ENCODE peak calls at places on chromosomes 7 and 10, in eight cellular contexts. P is neuronal stem cell, B is dorsolateral prefrontal cortex, M is aorta, S is Panc1, D is tibial nerve, Q is NT2/D1, C is mesendoderm. W is an unnamed sample. For H3K27me3, the result is how much of the 10 kb centered on the place peaks cover.

GRCh38 chr10:6411424-6411823 is 168.7 kb downstream of the PRKCQ start:
- DNase-seq in P (no peak), D (no peak), B (no peak), C (no peak), M (no peak), Q (no peak), S (no peak), W (no peak)

GRCh38 chr10:70982443-70982842 is 94.1 kb upstream of the PCBD1 start:
- DNase-seq in P (no peak), D (no peak), M (no peak), C (no peak), B (no peak), S (no peak), Q (no peak), W (no peak)

GRCh38 chr7:12570529-12571461 is at the start of gene SCIN:
- DNase-seq in M (peak), C (peak), S (no peak), D (peak), B (no peak), P (no peak), Q (peak), W (peak)

GRCh38 chr10:35127289-35127891 is 744 bp downstream of the CREM start:
- DNase-seq in B (no peak), P (peak), C (peak), D (peak), Q (peak), M (peak), S (no peak), W (peak)

GRCh38 chr7:55022618-55022985 is 3.8 kb downstream of the EGFR start:
- DNase-seq in S (no peak), P (no peak), D (no peak), C (no peak), M (no peak), Q (no peak), B (no peak), W (no peak)

GRCh38 chr7:81231203-81231922 is 312.5 kb upstream of the SEMA3C start:
- DNase-seq in S (no peak), B (no peak), D (no peak), P (no peak), C (no peak), Q (no peak), M (no peak), W (no peak)

GRCh38 chr7:30594055-30594539 is 581 bp upstream of the GARS1 start:
- DNase-seq in C (peak), M (peak), Q (peak), P (no peak), B (no peak), S (no peak), D (no peak), W (peak)

GRCh38 chr7:96410440-96410839 is 88.5 kb upstream of the SLC25A13 start:
- DNase-seq in D (no peak), P (no peak), Q (no peak), S (no peak), M (no peak), B (no peak), C (no peak), W (no peak)

GRCh38 chr7:70693690-70694356 is 438.1 kb upstream of the GALNT17 start:
- DNase-seq in D (peak), M (peak), P (peak), B (peak), Q (no peak), C (peak), S (no peak), W (peak)

GRCh38 chr7:143130541-143130940 is 1.3 kb upstream of the PIP start:
- DNase-seq in D (no peak), S (no peak), M (no peak), B (no peak), P (no peak), C (no peak), Q (no peak), W (no peak)

GRCh38 chr7:213324-213993 is 21.1 kb downstream of the FAM20C start:
- DNase-seq in P (no peak), Q (no peak), B (no peak), D (no peak), S (no peak), C (no peak), M (no peak), W (no peak)

GRCh38 chr7:13042605-13043236 is 355.3 kb downstream of the ARL4A start:
- DNase-seq in C (no peak), D (no peak), Q (no peak), P (no peak), S (peak), B (no peak), M (no peak), W (no peak)

GRCh38 chr7:39394105-39394504 is 172.1 kb upstream of the YAE1 start:
- DNase-seq in M (no peak), D (no peak), P (no peak), B (no peak), S (no peak), C (no peak), Q (no peak), W (no peak)

GRCh38 chr10:91880310-91880709 is 29.0 kb downstream of the FGFBP3 start:
- DNase-seq in Q (no peak), M (peak), C (peak), P (peak), D (no peak), S (no peak), B (no peak), W (no peak)

GRCh38 chr10:15084502-15084922 is 4.1 kb downstream of the ACBD7 start:
- DNase-seq in C (peak), D (no peak), B (no peak), M (peak), S (no peak), Q (no peak), P (peak), W (peak)

GRCh38 chr7:41121228-41121627 is 581.7 kb downstream of the INHBA start:
- DNase-seq in C (no peak), Q (no peak), D (no peak), P (no peak), M (no peak), B (no peak), S (no peak), W (no peak)

GRCh38 chr10:98038333-98038732 is 7.9 kb upstream of the CRTAC1 start:
- DNase-seq in P (no peak), C (peak), D (no peak), S (no peak), B (no peak), M (no peak), Q (no peak), W (no peak)

GRCh38 chr7:131945313-131945831 is 388.9 kb upstream of the PODXL start:
- DNase-seq in M (peak), P (peak), B (peak), D (no peak), C (peak), Q (peak), S (no peak), W (peak)

GRCh38 chr7:1151156-1151555 is 8.8 kb downstream of the ZFAND2A start:
- DNase-seq in Q (no peak), P (no peak), M (peak), B (no peak), S (no peak), C (no peak), D (no peak), W (no peak)

GRCh38 chr7:85471740-85472139 is 284.9 kb upstream of the SEMA3D start:
- DNase-seq in D (no peak), C (no peak), M (no peak), S (no peak), P (no peak), Q (no peak), B (no peak), W (no peak)

GRCh38 chr7:151009340-151010001 is 14.8 kb downstream of the ATG9B start:
- DNase-seq in M (peak), D (no peak), P (no peak), B (no peak), C (no peak), S (no peak), Q (no peak), W (no peak)

GRCh38 chr10:114684822-114685209 is 26.7 kb upstream of the ABLIM1 start:
- DNase-seq in M (no peak), D (no peak), S (no peak), P (no peak), Q (no peak), B (no peak), C (peak), W (no peak)

GRCh38 chr7:32785365-32785764 is 106.2 kb downstream of the KBTBD2 start:
- DNase-seq in B (no peak), M (no peak), D (no peak), S (no peak), C (no peak), Q (no peak), P (no peak), W (no peak)

GRCh38 chr7:70400829-70401380 is 731.0 kb upstream of the GALNT17 start:
- DNase-seq in D (no peak), Q (no peak), S (no peak), M (no peak), C (no peak), P (no peak), B (no peak), W (no peak)

GRCh38 chr10:44991571-44991970 is 9.2 kb upstream of the ZNF22 start:
- DNase-seq in C (no peak), P (no peak), B (no peak), Q (no peak), M (peak), D (no peak), S (no peak), W (no peak)

GRCh38 chr10:60646966-60647796 is 131.1 kb upstream of the CDK1 start:
- DNase-seq in M (no peak), B (no peak), C (peak), Q (peak), P (peak), D (no peak), S (peak), W (no peak)

GRCh38 chr7:2445898-2446555 is 30.2 kb downstream of the GRIFIN start:
- DNase-seq in Q (no peak), D (no peak), M (no peak), S (no peak), B (no peak), P (no peak), C (no peak), W (no peak)

GRCh38 chr10:28734940-28735759 is 57.8 kb downstream of the BAMBI start:
- DNase-seq in P (no peak), M (peak), B (no peak), D (no peak), C (peak), S (no peak), Q (peak), W (peak)

GRCh38 chr10:28733245-28733644 is 55.9 kb downstream of the BAMBI start:
- DNase-seq in Q (no peak), C (no peak), B (no peak), P (no peak), S (no peak), M (no peak), D (no peak), W (no peak)

GRCh38 chr10:28730031-28730778 is 52.9 kb downstream of the BAMBI start:
- DNase-seq in S (no peak), P (no peak), Q (no peak), D (no peak), C (no peak), M (no peak), B (no peak), W (no peak)

GRCh38 chr10:28732091-28732490 is 54.8 kb downstream of the BAMBI start:
- DNase-seq in M (no peak), B (no peak), S (no peak), D (no peak), P (no peak), Q (no peak), C (no peak), W (no peak)

DNA sequence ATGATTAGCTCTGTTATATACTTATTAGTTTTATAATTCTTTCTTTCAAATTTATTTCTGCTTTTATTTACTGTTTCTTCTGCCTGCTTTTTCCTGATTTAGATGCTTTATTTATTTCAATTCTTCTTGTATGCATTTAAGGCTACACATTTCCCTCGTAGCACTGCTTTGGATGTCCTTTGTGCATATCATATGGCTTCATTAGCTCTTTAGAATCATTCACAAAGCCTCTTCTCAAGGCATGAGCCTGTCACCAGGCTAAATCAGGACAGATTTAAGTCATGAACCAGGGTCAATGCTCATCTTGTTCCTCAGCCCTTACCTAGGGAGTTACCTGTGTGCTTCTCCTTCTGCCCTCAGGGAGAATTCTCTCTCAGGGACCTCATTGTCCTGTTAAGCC is 56.3 kb downstream of the BAMBI start:
- DNase-seq in S (no peak), B (no peak), M (no peak), P (no peak), Q (no peak), D (no peak), C (peak), W (no peak)
- H3K27me3 ChIP-seq in S (under half), B (under half), M (under half), P (under half), Q (under half), D (under half), C (under half), W (under half)

DNA sequence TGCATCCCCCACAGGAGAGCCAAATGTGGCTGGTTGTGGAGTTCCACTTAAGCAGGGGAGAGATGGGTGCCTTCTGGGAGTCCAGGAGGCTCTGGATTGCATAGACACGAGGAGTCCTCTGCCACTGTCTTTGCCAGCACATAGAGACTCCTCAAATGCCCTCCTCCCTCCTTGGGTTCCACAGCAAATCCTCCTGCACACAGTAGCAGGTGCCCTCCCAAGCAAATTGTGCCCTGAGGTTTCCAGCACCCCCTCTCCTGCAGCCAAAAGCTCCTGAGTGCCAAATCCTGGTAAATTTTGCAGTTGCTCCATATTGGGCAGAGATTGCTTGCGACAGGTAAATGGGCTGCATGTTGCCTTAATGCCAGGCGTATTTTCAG is 5.8 kb downstream of the EVX1 start:
- DNase-seq in B (no peak), C (no peak), M (no peak), S (no peak), P (no peak), D (no peak), Q (no peak), W (no peak)
- H3K27me3 ChIP-seq in B (half or more), C (under half), M (under half), S (under half), P (half or more), D (half or more), Q (half or more), W (half or more)

GRCh38 chr7:37016073-37016878 is 292.0 kb upstream of the AOAH start:
- DNase-seq in P (no peak), B (no peak), D (no peak), M (no peak), S (no peak), Q (no peak), C (no peak), W (peak)
- H3K27me3 ChIP-seq in P (under half), B (under half), D (under half), M (under half), S (under half), Q (under half), C (under half), W (under half)

DNA sequence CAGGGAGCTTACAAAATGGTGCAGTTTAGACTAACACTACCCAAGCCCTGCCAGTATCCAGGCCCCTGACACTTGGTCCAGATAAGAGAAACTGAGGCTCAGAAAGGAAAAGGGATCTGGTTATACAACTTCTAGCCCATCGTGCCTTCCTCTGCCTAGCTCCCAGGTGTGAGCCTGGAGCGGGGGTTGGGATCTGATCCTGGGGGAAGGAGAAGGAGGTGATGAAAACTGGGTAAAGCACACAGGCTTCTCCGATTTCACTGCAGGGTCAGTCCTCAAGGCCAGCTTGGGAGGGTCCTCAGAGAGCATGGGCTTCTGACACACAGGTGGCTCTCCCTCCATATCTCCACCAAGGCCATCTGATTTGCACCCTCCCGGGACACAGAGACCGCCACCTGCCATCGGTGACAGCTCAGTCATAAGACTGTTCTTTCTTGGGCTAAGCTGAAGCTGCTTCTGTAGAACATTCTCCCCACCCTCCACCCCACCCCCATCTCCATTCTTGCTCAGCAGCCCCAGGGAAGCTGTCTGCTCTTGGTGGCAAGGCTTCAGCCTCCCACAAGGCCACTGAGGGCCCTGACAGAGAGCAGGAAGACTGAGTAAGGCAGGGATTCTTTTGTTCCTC is 16.4 kb downstream of the SRRM3 start:
- DNase-seq in Q (no peak), P (no peak), C (peak), S (no peak), D (no peak), M (no peak), B (no peak), W (no peak)
- H3K27me3 ChIP-seq in Q (under half), P (under half), C (under half), S (under half), D (half or more), M (under half), B (under half), W (under half)

DNA sequence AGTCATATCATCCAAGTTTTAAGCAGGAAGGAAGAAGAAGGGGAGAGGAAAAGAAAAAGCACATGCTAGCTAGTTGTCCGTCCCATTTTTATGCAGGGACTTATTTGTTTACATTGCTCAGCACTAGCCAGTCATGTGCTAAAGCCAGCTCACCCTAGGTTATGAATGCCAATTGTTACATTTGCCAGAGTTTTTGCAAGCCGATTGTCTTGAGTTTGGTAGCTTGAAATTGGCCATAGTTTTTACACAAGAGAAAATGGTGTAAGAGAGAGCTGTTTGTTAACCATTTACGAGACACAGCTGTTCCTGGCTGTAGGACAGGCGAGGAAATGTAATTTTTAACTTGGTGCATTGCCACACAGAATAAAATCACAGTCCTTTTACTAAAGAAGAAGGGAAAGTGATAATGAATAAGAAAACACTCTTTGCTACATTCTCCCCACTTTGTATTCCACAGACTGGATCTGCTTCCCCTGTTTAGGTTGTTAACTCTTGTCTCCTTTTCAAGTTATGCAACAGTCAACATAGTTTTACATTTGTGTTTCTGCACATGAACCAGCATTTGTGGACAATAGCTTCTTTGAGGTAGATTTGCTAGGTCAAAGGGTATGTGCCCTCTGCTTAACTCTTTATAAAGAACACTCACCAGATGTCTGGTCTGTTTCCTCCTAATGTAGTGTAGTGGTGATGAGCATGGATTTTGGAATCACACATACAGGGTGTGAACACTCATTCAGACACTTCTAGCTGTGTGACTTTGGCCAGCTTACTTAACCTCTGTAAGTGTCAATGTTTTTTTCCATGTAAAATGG is 357.2 kb downstream of the LRMDA start:
- DNase-seq in Q (no peak), B (no peak), D (no peak), M (no peak), P (no peak), C (peak), S (no peak), W (peak)
- H3K27me3 ChIP-seq in Q (under half), B (under half), D (under half), M (under half), P (under half), C (under half), S (under half), W (under half)

DNA sequence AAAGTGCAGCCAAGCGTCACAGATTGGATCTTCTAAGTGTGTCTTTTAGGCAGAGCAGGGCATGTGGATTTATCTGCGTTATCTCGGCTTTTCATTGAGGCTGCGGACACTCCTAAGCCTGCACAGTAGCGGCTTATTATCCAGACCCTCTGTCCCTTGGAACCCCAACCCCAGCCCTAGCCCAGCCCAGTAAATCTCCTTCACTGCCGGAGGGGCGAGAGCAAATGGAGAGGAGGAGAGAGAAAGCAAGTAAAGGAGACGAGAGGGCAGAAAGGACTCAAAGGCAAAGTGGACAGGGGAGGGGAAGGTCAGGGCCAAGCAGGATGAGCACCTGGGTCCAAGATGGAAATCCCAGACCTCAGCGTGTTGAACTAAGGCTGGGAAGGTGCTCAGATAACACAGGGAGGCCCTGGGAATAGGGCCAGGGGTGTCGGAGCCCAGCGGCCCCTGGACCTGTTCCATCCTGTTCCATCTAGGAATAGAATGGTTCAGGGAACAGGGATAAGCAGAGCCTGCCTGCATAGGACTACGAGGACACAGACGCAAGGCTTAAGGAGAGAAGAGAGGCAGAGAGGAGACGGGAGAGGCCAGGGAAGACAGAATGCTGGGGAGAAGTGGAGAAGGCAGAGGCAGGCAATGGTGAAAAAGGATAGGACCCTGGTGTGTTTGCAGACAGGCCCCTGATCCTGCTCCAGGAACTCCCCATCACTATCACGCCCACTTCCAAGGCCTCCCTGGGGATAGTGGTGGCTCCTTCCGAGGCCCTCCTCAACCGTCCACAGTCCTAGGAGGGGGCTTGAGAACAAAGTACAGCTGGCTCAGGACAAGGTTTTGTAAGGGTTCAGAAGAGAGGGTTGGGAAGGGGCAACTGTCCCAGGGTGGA is 99.6 kb downstream of the CHST15 start:
- DNase-seq in B (no peak), M (no peak), C (no peak), S (no peak), Q (no peak), P (no peak), D (no peak), W (no peak)
- H3K27me3 ChIP-seq in B (under half), M (under half), C (under half), S (under half), Q (under half), P (under half), D (half or more), W (under half)

GRCh38 chr10:113618338-113618737 is 45.5 kb downstream of the NRAP start:
- DNase-seq in B (no peak), D (no peak), C (no peak), Q (no peak), S (no peak), M (no peak), P (no peak), W (no peak)

GRCh38 chr10:113617086-113617485 is 46.8 kb downstream of the NRAP start:
- DNase-seq in S (no peak), D (no peak), B (no peak), M (no peak), C (no peak), Q (peak), P (no peak), W (no peak)

GRCh38 chr10:113619401-113619800 is 44.4 kb downstream of the NRAP start:
- DNase-seq in S (no peak), M (no peak), Q (no peak), P (no peak), C (no peak), B (no peak), D (no peak), W (no peak)

GRCh38 chr10:113614304-113614703 is 49.5 kb downstream of the NRAP start:
- DNase-seq in D (no peak), C (no peak), M (no peak), Q (no peak), B (no peak), P (no peak), S (no peak), W (no peak)

GRCh38 chr10:113616244-113617074 is 47.4 kb downstream of the NRAP start:
- DNase-seq in D (no peak), P (no peak), S (no peak), Q (peak), C (peak), B (no peak), M (no peak), W (no peak)
- H3K27me3 ChIP-seq in D (under half), P (under half), S (under half), Q (under half), C (under half), B (under half), M (under half), W (under half)